ENCODE peak calls at places on chromosomes 12 and 14, in seven cellular contexts. A is NCI-H1417; F is endothelial cell; G is activated CD4-positive, CD25-positive, alpha-beta regulatory T cell; Y is AG08395; O is amniotic stem cell; K is NCI-H1092 treated with DMSO at 0.1 percent for 48 hours. E is an unnamed sample.

GRCh38 chr12:120110550-120111501 is 5.7 kb downstream of the RAB35 start:
- DNase-seq in F (peak), K (no peak), A (no peak), O (no peak), G (no peak), Y (no peak), E (no peak)

GRCh38 chr12:131850856-131851559 is 22.8 kb downstream of the MMP17 start:
- DNase-seq in O (no peak), K (peak), G (no peak), F (no peak), A (peak), Y (no peak), E (no peak)

GRCh38 chr12:16076553-16076952 is 165.4 kb downstream of the DERA start:
- DNase-seq in Y (peak), A (peak), O (no peak), F (peak), G (no peak), K (peak), E (peak)

GRCh38 chr12:96452271-96452922 is 37.0 kb upstream of the CFAP54 start:
- DNase-seq in G (no peak), O (no peak), A (no peak), Y (no peak), F (no peak), K (no peak), E (no peak)

GRCh38 chr14:105333020-105333490 is 18.5 kb downstream of the PACS2 start:
- DNase-seq in K (no peak), O (no peak), G (no peak), F (no peak), A (no peak), Y (no peak), E (no peak)

GRCh38 chr14:34682787-34683321 is 31.5 kb downstream of the CFL2 start:
- DNase-seq in G (no peak), A (no peak), Y (peak), F (no peak), K (no peak), O (no peak), E (no peak)

GRCh38 chr14:105492051-105492965 is 1.3 kb downstream of the TEDC1 start:
- DNase-seq in O (no peak), Y (no peak), F (no peak), K (no peak), A (no peak), G (no peak), E (no peak)

GRCh38 chr14:72559227-72559626 is 334.7 kb downstream of the DPF3 start:
- DNase-seq in Y (peak), O (no peak), A (no peak), F (no peak), G (no peak), K (no peak), E (no peak)

GRCh38 chr14:104598461-104599273 is 5.9 kb downstream of the TMEM179 start:
- DNase-seq in A (no peak), Y (no peak), O (no peak), G (no peak), F (no peak), K (peak), E (no peak)

GRCh38 chr14:52922059-52922458 is 28.8 kb downstream of the FERMT2 start:
- DNase-seq in A (no peak), O (no peak), G (no peak), K (no peak), F (no peak), Y (no peak), E (no peak)

GRCh38 chr12:71652656-71653055 is 11.0 kb downstream of the ZFC3H1 start:
- DNase-seq in K (no peak), Y (peak), A (no peak), F (no peak), O (no peak), G (no peak), E (no peak)

GRCh38 chr12:109934026-109934425 is 34.0 kb downstream of the TCHP start:
- DNase-seq in O (no peak), Y (no peak), K (no peak), G (no peak), F (no peak), A (no peak), E (no peak)

GRCh38 chr12:6532927-6533652 is 1.2 kb upstream of the GAPDH start:
- DNase-seq in A (peak), Y (peak), O (peak), F (peak), K (peak), G (no peak), E (peak)

GRCh38 chr12:68468036-68468435 is 135.9 kb upstream of the MDM1 start:
- DNase-seq in F (no peak), A (no peak), G (no peak), Y (peak), K (no peak), O (no peak), E (no peak)

GRCh38 chr12:28620281-28620680 is 430.0 kb downstream of the CCDC91 start:
- DNase-seq in A (no peak), K (no peak), Y (no peak), F (no peak), O (no peak), G (no peak), E (peak)

GRCh38 chr14:87989613-87990299 is 3.2 kb downstream of the GALC start:
- DNase-seq in K (no peak), Y (no peak), O (no peak), F (no peak), A (no peak), G (no peak), E (no peak)

GRCh38 chr12:75944097-75944904 is 87.3 kb downstream of the PHLDA1 start:
- DNase-seq in F (no peak), G (no peak), O (peak), Y (peak), K (no peak), A (no peak), E (no peak)

GRCh38 chr12:80632835-80633234 is 74.6 kb upstream of the MYF6 start:
- DNase-seq in K (no peak), O (no peak), Y (no peak), A (peak), G (no peak), F (peak), E (no peak)

GRCh38 chr12:26798013-26798412 is 35.0 kb downstream of the ITPR2 start:
- DNase-seq in O (no peak), Y (peak), F (no peak), K (no peak), A (peak), G (no peak), E (no peak)

GRCh38 chr12:21823581-21823980 is 49.1 kb upstream of the KCNJ8 start:
- DNase-seq in G (no peak), O (no peak), K (no peak), A (no peak), Y (no peak), F (no peak), E (no peak)

GRCh38 chr12:80709811-80710726 is 2.6 kb downstream of the MYF6 start:
- DNase-seq in A (peak), O (no peak), F (no peak), K (no peak), G (no peak), Y (no peak), E (no peak)

GRCh38 chr14:77369280-77369679 is 7.6 kb downstream of the TMED8 start:
- DNase-seq in O (no peak), F (no peak), A (no peak), Y (no peak), K (no peak), G (no peak), E (no peak)

GRCh38 chr14:24279301-24280186 is 8.1 kb upstream of the RABGGTA start:
- DNase-seq in A (no peak), F (no peak), Y (peak), K (no peak), G (no peak), O (no peak), E (peak)

GRCh38 chr14:32404784-32405573 is 75.9 kb downstream of the AKAP6 start:
- DNase-seq in A (no peak), K (no peak), Y (no peak), F (no peak), O (no peak), G (no peak), E (no peak)

GRCh38 chr14:55807059-55807499 is 227.1 kb downstream of the KTN1 start:
- DNase-seq in G (peak), Y (no peak), F (no peak), K (peak), O (no peak), A (peak), E (peak)

GRCh38 chr12:107458163-107458562 is 227.4 kb upstream of the PWP1 start:
- DNase-seq in F (no peak), A (no peak), O (no peak), Y (no peak), K (no peak), G (no peak), E (no peak)

GRCh38 chr12:66491812-66492361 is 187.0 kb downstream of the GRIP1 start:
- DNase-seq in G (no peak), A (no peak), O (no peak), F (no peak), Y (no peak), K (no peak), E (no peak)

GRCh38 chr14:100871234-100872186 is 32.0 kb downstream of the RTL1 start:
- DNase-seq in G (no peak), O (no peak), F (no peak), Y (peak), A (no peak), K (no peak), E (no peak)

GRCh38 chr12:67650127-67650495 is 1.6 kb downstream of the DYRK2 start:
- DNase-seq in F (no peak), G (no peak), Y (no peak), A (no peak), O (no peak), K (no peak), E (peak)

GRCh38 chr14:37901978-37902377 is 305.7 kb upstream of the SSTR1 start:
- DNase-seq in A (no peak), K (no peak), O (no peak), F (no peak), Y (peak), G (no peak), E (no peak)

GRCh38 chr12:101969-102878 is 35.7 kb downstream of the IQSEC3 start:
- DNase-seq in K (peak), Y (no peak), O (no peak), F (peak), A (no peak), G (no peak), E (no peak)

GRCh38 chr12:95224202-95225170 is 6.9 kb downstream of the VEZT start:
- DNase-seq in O (peak), F (no peak), A (no peak), Y (peak), G (no peak), K (no peak), E (no peak)

GRCh38 chr14:50047274-50047676 is 69.1 kb downstream of the VCPKMT start:
- DNase-seq in G (no peak), A (no peak), K (no peak), F (no peak), O (no peak), Y (no peak), E (no peak)

GRCh38 chr12:116690016-116690709 is 47.7 kb downstream of the SPRING1 start:
- DNase-seq in K (no peak), F (no peak), O (no peak), A (peak), G (no peak), Y (no peak), E (no peak)

GRCh38 chr12:120183211-120183631 is 11.3 kb downstream of the GCN1 start:
- DNase-seq in F (no peak), K (no peak), O (no peak), A (no peak), Y (peak), G (no peak), E (no peak)

GRCh38 chr12:94145231-94145979 is 3.0 kb upstream of the PLXNC1 start:
- DNase-seq in O (peak), A (peak), F (no peak), Y (peak), G (no peak), K (no peak), E (peak)

E was measured in NCI-H345.